ENCODE peak calls at places on chromosomes 6 and 20, in ten cellular contexts. B is activated effector memory CD4-positive, alpha-beta T cell treated with anti-CD3 and anti-CD28 coated beads, Interleukin-2, amount 50 U/mL, for 16 hours; A is activated CD4-positive, CD25-positive, alpha-beta regulatory T cell; H is AG04449; X is psoas muscle; M is GM03348; V is EL; N is hypothalamus; Y is mesenchymal stem cell; F is LoVo. D is an unnamed sample.

GRCh38 chr6:85828973-85829372 is 186.3 kb upstream of the SYNCRIP start:
- DNase-seq in B (no peak), A (no peak), H (no peak), X (no peak), M (no peak), V (no peak), N (no peak), Y (no peak), F (no peak), D (no peak)

GRCh38 chr20:62496525-62497218 is 20.9 kb upstream of the GATA5 start:
- DNase-seq in B (peak; percentile 73), A (no peak), H (no peak), X (no peak), M (peak; percentile 44), V (no peak), N (no peak), Y (no peak), F (no peak), D (no peak)

GRCh38 chr6:132464538-132465256 is 48.2 kb downstream of the STX7 start:
- DNase-seq in B (no peak), A (no peak), H (no peak), X (no peak), M (peak; percentile 27), V (peak; percentile 66), N (no peak), Y (peak; percentile 37), F (no peak), D (no peak)

GRCh38 chr6:169559001-169559441 is 142.8 kb downstream of the WDR27 start:
- DNase-seq in B (no peak), A (no peak), H (peak; percentile 81), X (no peak), M (peak; percentile 68), V (peak; percentile 55), N (no peak), Y (no peak), F (no peak), D (no peak)

GRCh38 chr6:142737368-142738060 is 207.5 kb downstream of the HIVEP2 start:
- DNase-seq in B (no peak), A (no peak), H (no peak), X (no peak), M (no peak), V (peak; percentile 34), N (no peak), Y (peak; percentile 45), F (peak; percentile 49), D (no peak)

GRCh38 chr6:26020983-26021349 is 58.4 kb downstream of the TRIM38 start:
- DNase-seq in B (peak; percentile 81), A (no peak), H (no peak), X (peak; percentile 62), M (no peak), V (peak; percentile 81), N (no peak), Y (peak; percentile 86), F (no peak), D (peak; percentile 72)

GRCh38 chr6:160978141-160978926 is 13.2 kb upstream of the MAP3K4 start:
- DNase-seq in B (no peak), A (no peak), H (peak; percentile 37), X (no peak), M (peak; percentile 63), V (peak; percentile 62), N (no peak), Y (peak; percentile 62), F (no peak), D (no peak)

GRCh38 chr6:84967389-84967788 is 203.0 kb upstream of the TBX18 start:
- DNase-seq in B (no peak), A (no peak), H (no peak), X (no peak), M (peak; percentile 66), V (peak; percentile 54), N (no peak), Y (peak; percentile 19), F (peak; percentile 22), D (no peak)

GRCh38 chr6:31128093-31128676 is 7.9 kb upstream of the CDSN start:
- DNase-seq in B (peak; percentile 87), A (peak; percentile 55), H (no peak), X (peak; percentile 47), M (peak; percentile 63), V (peak; percentile 48), N (no peak), Y (peak; percentile 45), F (peak; percentile 66), D (no peak)